ENCODE peak calls at places on chromosomes 16 and 17, in four cellular contexts. W, D, O and R are unnamed samples.

GRCh38 chr17:47717845-47718621 is 15.0 kb upstream of the TBX21 start:
- DNase-seq in W (no peak), D (no peak), O (no peak), R (no peak)

GRCh38 chr17:67071595-67071994 is 27.2 kb downstream of the CACNG1 start:
- DNase-seq in W (no peak), D (no peak), O (no peak), R (no peak)

GRCh38 chr17:4766199-4766598 is 5.5 kb upstream of the TM4SF5 start:
- DNase-seq in W (no peak), D (no peak), O (no peak), R (no peak)

GRCh38 chr17:22090263-22090935 is 398.1 kb downstream of the KCNJ18 start:
- DNase-seq in W (no peak), D (no peak), O (no peak), R (no peak)

GRCh38 chr16:4021070-4021779 is 95.0 kb downstream of the ADCY9 start:
- DNase-seq in W (no peak), D (no peak), O (no peak), R (no peak)

GRCh38 chr17:10843806-10844205 is 5.9 kb upstream of the PIRT start:
- DNase-seq in W (no peak), D (peak; percentile 48), O (no peak), R (no peak)

GRCh38 chr16:54936979-54937672 is 6.5 kb downstream of the IRX5 start:
- DNase-seq in W (no peak), D (peak; percentile 79), O (peak; percentile 25), R (peak; percentile 83)

GRCh38 chr17:61490540-61490975 is 38.3 kb downstream of the TBX4 start:
- DNase-seq in W (no peak), D (no peak), O (peak; percentile 85), R (no peak)

GRCh38 chr17:15262291-15263205 is 2.6 kb downstream of the PMP22 start:
- DNase-seq in W (no peak), D (peak; percentile 89), O (peak; percentile 86), R (peak; percentile 40)

GRCh38 chr16:85673529-85674417 is 15.0 kb downstream of the GINS2 start:
- DNase-seq in W (no peak), D (no peak), O (no peak), R (no peak)

GRCh38 chr17:79082311-79083190 is 7.9 kb downstream of the ENGASE start:
- DNase-seq in W (no peak), D (peak; percentile 87), O (peak; percentile 40), R (peak; percentile 48)

GRCh38 chr16:89256651-89257254 is 39.2 kb downstream of the ZNF778 start:
- DNase-seq in W (no peak), D (peak; percentile 76), O (peak; percentile 72), R (no peak)

GRCh38 chr16:67311607-67312449 is 14.7 kb downstream of the KCTD19 start:
- DNase-seq in W (no peak), D (no peak), O (peak; percentile 100), R (no peak)

GRCh38 chr16:87789437-87790277 is 23.9 kb upstream of the KLHDC4 start:
- DNase-seq in W (no peak), D (no peak), O (no peak), R (no peak)

GRCh38 chr17:77884019-77884418 is 74.5 kb upstream of the TNRC6C start:
- DNase-seq in W (no peak), D (peak; percentile 75), O (peak; percentile 26), R (peak; percentile 61)

GRCh38 chr16:49012961-49013726 is 268.5 kb downstream of the CBLN1 start:
- DNase-seq in W (no peak), D (no peak), O (no peak), R (no peak)

GRCh38 chr17:79154951-79155557 is 80.4 kb downstream of the ENGASE start:
- DNase-seq in W (no peak), D (no peak), O (no peak), R (no peak)

GRCh38 chr16:47258874-47259461 is 115.2 kb upstream of the NETO2 start:
- DNase-seq in W (no peak), D (peak; percentile 31), O (peak; percentile 31), R (no peak)

GRCh38 chr17:77645441-77646430 is 312.8 kb upstream of the TNRC6C start:
- DNase-seq in W (no peak), D (peak; percentile 25), O (no peak), R (no peak)

GRCh38 chr16:64469351-64469750 is 652.5 kb downstream of the CDH11 start:
- DNase-seq in W (no peak), D (no peak), O (no peak), R (no peak)

GRCh38 chr17:6574689-6575595 is 18.6 kb upstream of the PITPNM3 start:
- DNase-seq in W (no peak), D (no peak), O (peak; percentile 36), R (no peak)

GRCh38 chr17:74772071-74772470 is 4.1 kb downstream of the NAT9 start:
- DNase-seq in W (no peak), D (no peak), O (no peak), R (no peak)

GRCh38 chr17:81392909-81393654 is 2.2 kb upstream of the BAHCC1 start:
- DNase-seq in W (no peak), D (no peak), O (no peak), R (no peak)

GRCh38 chr17:45092932-45093430 is 31.9 kb downstream of the NMT1 start:
- DNase-seq in W (no peak), D (no peak), O (peak; percentile 99), R (no peak)

GRCh38 chr17:36008998-36009665 is 7.8 kb upstream of the CCL15 start:
- DNase-seq in W (no peak), D (peak; percentile 50), O (peak; percentile 7), R (no peak)

GRCh38 chr16:85210423-85211169 is 98.3 kb upstream of the CIBAR2 start:
- DNase-seq in W (no peak), D (no peak), O (peak; percentile 89), R (no peak)

GRCh38 chr16:27634781-27635180 is 84.8 kb downstream of the KATNIP start:
- DNase-seq in W (no peak), D (no peak), O (no peak), R (no peak)

GRCh38 chr17:80182118-80182844 is 12.5 kb downstream of the CARD14 start:
- DNase-seq in W (no peak), D (no peak), O (no peak), R (no peak)

GRCh38 chr16:77557385-77557784 is 122.6 kb upstream of the ADAMTS18 start:
- DNase-seq in W (no peak), D (no peak), O (no peak), R (no peak)

GRCh38 chr16:85303354-85303883 is 191.1 kb upstream of the CIBAR2 start:
- DNase-seq in W (no peak), D (peak; percentile 86), O (peak; percentile 60), R (peak; percentile 43)

GRCh38 chr17:57588086-57588485 is 157.0 kb downstream of the CCDC182 start:
- DNase-seq in W (peak; percentile 17), D (no peak), O (peak; percentile 7), R (peak; percentile 43)

DNA sequence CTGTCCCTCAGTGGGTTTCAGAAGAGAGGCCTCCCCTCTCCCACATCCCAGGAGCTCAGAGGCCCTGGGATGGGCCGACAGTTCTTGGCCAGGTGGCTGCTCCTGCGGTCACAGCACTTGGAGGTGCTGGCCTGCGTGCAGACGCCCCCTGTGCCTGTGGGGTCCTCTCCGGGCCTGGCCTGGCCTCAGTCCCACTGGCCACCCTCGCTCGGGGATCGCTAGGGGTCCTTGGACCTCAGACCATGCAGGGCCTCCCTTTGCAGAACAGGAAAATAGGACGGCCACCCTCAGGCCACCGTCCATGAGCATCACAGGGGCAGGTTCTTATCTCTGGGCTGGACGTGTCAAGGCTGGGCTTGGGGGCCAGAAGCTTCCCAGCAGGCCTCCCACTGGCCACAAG is 30.0 kb downstream of the METRNL start:
- DNase-seq in W (no peak), D (no peak), O (no peak), R (no peak)
- H2BK12ac ChIP-seq in W (no peak overlapping the region), D (no peak overlapping the region), O (no peak overlapping the region), R (no peak overlapping the region)

GRCh38 chr17:50955160-50955559 is 89.0 kb upstream of the TOB1 start:
- DNase-seq in W (no peak), D (peak; percentile 34), O (no peak), R (no peak)

GRCh38 chr17:50953831-50954601 is 87.9 kb upstream of the TOB1 start:
- DNase-seq in W (no peak), D (peak; percentile 93), O (peak; percentile 89), R (no peak)

GRCh38 chr17:50954641-50955121 is 88.5 kb upstream of the TOB1 start:
- DNase-seq in W (no peak), D (no peak), O (no peak), R (no peak)

GRCh38 chr17:50952889-50953288 is 86.7 kb upstream of the TOB1 start:
- DNase-seq in W (no peak), D (no peak), O (no peak), R (no peak)

DNA sequence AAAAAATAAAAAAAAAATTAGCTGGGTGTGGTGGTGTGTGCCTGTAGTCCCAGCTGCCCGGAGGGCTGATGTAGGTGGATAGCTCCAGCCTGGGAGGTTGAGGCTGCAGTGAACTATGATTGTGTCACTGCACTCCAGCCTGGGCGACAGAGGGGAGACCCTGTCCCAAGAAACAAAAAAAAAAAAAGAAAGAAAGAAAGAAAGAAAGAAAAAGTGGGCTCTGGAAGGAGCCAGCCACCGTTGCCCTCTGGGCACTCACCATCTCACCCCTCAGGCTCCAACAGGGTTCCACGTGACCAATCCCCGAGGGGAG is 87.3 kb upstream of the TOB1 start:
- DNase-seq in W (no peak), D (no peak), O (no peak), R (no peak)
- H2BK15ac ChIP-seq in W (no peak overlapping the region), D (no peak overlapping the region), O (peak overlapping the region; percentile 75), R (no peak overlapping the region)

DNA sequence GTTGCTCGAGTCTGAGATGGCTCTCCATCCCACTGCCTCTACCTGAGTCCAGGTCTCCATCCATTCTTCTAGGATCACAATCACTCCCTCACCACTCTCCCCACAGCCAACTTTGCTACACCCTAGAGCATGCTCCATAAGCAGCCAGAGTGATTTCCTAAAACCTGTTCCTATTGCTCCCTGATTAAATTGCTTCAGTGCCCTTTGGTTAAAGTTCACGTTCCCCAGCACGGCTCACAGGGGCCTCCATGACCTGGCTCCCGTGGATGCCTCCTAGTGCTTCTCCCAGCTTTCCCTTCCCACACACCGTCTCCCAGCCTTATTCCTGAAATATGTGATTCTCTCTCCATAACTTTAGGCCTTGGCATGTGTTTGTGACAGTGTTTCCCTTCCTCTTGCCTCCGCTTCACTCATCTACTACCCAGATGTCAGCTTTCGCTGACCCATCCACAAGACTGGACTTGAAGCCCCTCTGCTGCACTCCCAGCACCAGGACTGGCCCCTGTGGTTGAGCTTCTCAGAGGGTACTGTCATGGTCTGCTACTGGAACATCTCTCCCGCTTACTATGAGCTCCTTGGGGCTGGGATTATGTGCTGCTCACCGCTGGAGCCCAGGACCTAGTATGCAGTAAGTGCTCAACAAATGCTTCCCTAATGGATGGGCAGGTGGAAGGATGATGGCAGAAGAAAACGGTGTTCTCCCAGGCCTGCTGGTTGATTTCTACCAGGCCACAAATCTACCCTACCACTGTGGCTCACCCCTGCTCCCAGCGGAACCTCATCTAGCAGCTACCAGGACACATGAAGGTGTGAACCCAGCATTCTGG is 17.9 kb downstream of the MYO18A start:
- DNase-seq in W (no peak), D (no peak), O (no peak), R (no peak)
- H3K14ac ChIP-seq in W (no peak overlapping the region), D (no peak overlapping the region), O (peak overlapping the region; percentile 44), R (no peak overlapping the region)

DNA sequence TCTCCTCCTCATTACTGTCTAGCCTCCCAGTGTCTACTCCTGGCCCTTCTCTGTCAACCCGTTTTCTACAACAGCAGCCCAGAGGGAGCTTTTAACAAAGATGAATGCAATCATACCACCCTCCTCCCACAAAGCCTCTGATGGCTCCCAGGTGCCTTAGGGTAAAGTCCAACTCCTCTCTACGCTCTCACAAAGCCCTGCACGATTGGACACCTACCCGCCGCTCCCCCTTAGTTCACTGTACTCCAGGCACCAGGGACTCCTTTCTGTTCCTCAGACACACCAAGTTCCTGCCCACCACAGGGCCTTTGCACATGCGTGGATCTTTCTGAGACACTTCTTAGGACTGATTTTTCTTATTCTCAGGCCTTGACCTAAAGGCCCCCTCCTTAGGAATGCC is 17.4 kb downstream of the CCDC102A start:
- DNase-seq in W (no peak), D (no peak), O (no peak), R (no peak)
- H2BK12ac ChIP-seq in W (no peak overlapping the region), D (no peak overlapping the region), O (no peak overlapping the region), R (no peak overlapping the region)

GRCh38 chr17:50035930-50036329 is 20.0 kb upstream of the ITGA3 start:
- DNase-seq in W (no peak), D (no peak), O (no peak), R (no peak)
- H2BK15ac ChIP-seq in W (no peak overlapping the region), D (no peak overlapping the region), O (no peak overlapping the region), R (peak overlapping the region; percentile 62)